ENCODE peak calls at places on chromosomes 13 and 19, in six cellular contexts. One of them, this sample, is unnamed.
A peak's percentile ranks its signal among the peaks of the same experiment; 100 is the strongest.

GRCh38 chr13:51286135-51287002 is 53.1 kb upstream of the SERPINE3 start:
- DNase-seq in stomach: peak; percentile 83
- DNase-seq in spleen: peak; percentile 90
- DNase-seq in K562: peak; percentile 44
- DNase-seq in sigmoid colon: peak; percentile 87
- DNase-seq in H1: peak; percentile 63
- DNase-seq in this sample: peak; percentile 80

GRCh38 chr13:29702912-29703351 is 107.4 kb upstream of the SLC7A1 start:
- DNase-seq in stomach: no peak
- DNase-seq in spleen: no peak
- DNase-seq in K562: no peak
- DNase-seq in sigmoid colon: peak; percentile 72
- DNase-seq in H1: peak; percentile 27
- DNase-seq in this sample: no peak

GRCh38 chr13:49086711-49087110 is 111.0 kb downstream of the FNDC3A start:
- DNase-seq in stomach: no peak
- DNase-seq in spleen: no peak
- DNase-seq in K562: no peak
- DNase-seq in sigmoid colon: no peak
- DNase-seq in H1: no peak
- DNase-seq in this sample: no peak

GRCh38 chr19:6739390-6739883 is at the start of gene TRIP10:
- DNase-seq in stomach: peak; percentile 90
- DNase-seq in spleen: peak; percentile 93
- DNase-seq in K562: peak; percentile 93
- DNase-seq in sigmoid colon: peak; percentile 94
- DNase-seq in H1: no peak
- DNase-seq in this sample: peak; percentile 89

GRCh38 chr13:35530147-35530546 is 53.7 kb upstream of the MAB21L1 start:
- DNase-seq in stomach: no peak
- DNase-seq in spleen: no peak
- DNase-seq in K562: no peak
- DNase-seq in sigmoid colon: no peak
- DNase-seq in H1: no peak
- DNase-seq in this sample: no peak

GRCh38 chr19:28257396-28257795 is 955.6 kb downstream of the UQCRFS1 start:
- DNase-seq in stomach: no peak
- DNase-seq in spleen: no peak
- DNase-seq in K562: no peak
- DNase-seq in sigmoid colon: no peak
- DNase-seq in H1: no peak
- DNase-seq in this sample: no peak

GRCh38 chr19:3968556-3969434 is 2.1 kb downstream of the DAPK3 start:
- DNase-seq in stomach: peak; percentile 87
- DNase-seq in spleen: no peak
- DNase-seq in K562: peak; percentile 48
- DNase-seq in sigmoid colon: peak; percentile 98
- DNase-seq in H1: peak; percentile 97
- DNase-seq in this sample: peak; percentile 79

GRCh38 chr13:66803759-66804456 is 426.2 kb downstream of the PCDH9 start:
- DNase-seq in stomach: no peak
- DNase-seq in spleen: no peak
- DNase-seq in K562: no peak
- DNase-seq in sigmoid colon: no peak
- DNase-seq in H1: no peak
- DNase-seq in this sample: no peak

GRCh38 chr19:43504426-43505185 is at the start of gene PHLDB3:
- DNase-seq in stomach: peak; percentile 50
- DNase-seq in spleen: peak; percentile 90
- DNase-seq in K562: no peak
- DNase-seq in sigmoid colon: peak; percentile 76
- DNase-seq in H1: no peak
- DNase-seq in this sample: peak; percentile 60

GRCh38 chr13:46124531-46124966 is 19.7 kb upstream of the CPB2 start:
- DNase-seq in stomach: no peak
- DNase-seq in spleen: peak; percentile 84
- DNase-seq in K562: no peak
- DNase-seq in sigmoid colon: no peak
- DNase-seq in H1: no peak
- DNase-seq in this sample: no peak

GRCh38 chr19:3026768-3027167 is 2.3 kb downstream of the TLE2 start:
- DNase-seq in stomach: no peak
- DNase-seq in spleen: no peak
- DNase-seq in K562: no peak
- DNase-seq in sigmoid colon: no peak
- DNase-seq in H1: no peak
- DNase-seq in this sample: no peak

GRCh38 chr19:45049073-45049736 is 10.4 kb downstream of the CLASRP start:
- DNase-seq in stomach: peak; percentile 78
- DNase-seq in spleen: no peak
- DNase-seq in K562: no peak
- DNase-seq in sigmoid colon: no peak
- DNase-seq in H1: no peak
- DNase-seq in this sample: no peak

GRCh38 chr19:30165228-30165813 is 206.9 kb upstream of the ZNF536 start:
- DNase-seq in stomach: no peak
- DNase-seq in spleen: no peak
- DNase-seq in K562: no peak
- DNase-seq in sigmoid colon: no peak
- DNase-seq in H1: no peak
- DNase-seq in this sample: no peak

GRCh38 chr19:8697671-8698432 is 743 bp downstream of the ACTL9 start:
- DNase-seq in stomach: no peak
- DNase-seq in spleen: no peak
- DNase-seq in K562: peak; percentile 40
- DNase-seq in sigmoid colon: no peak
- DNase-seq in H1: peak; percentile 15
- DNase-seq in this sample: no peak

GRCh38 chr19:17448190-17448967 is at the start of gene TMEM221:
- DNase-seq in stomach: peak; percentile 47
- DNase-seq in spleen: peak; percentile 77
- DNase-seq in K562: peak; percentile 77
- DNase-seq in sigmoid colon: peak; percentile 81
- DNase-seq in H1: no peak
- DNase-seq in this sample: peak; percentile 61

GRCh38 chr13:52974711-52975110 is 53.9 kb upstream of the OLFM4 start:
- DNase-seq in stomach: no peak
- DNase-seq in spleen: no peak
- DNase-seq in K562: no peak
- DNase-seq in sigmoid colon: no peak
- DNase-seq in H1: no peak
- DNase-seq in this sample: no peak

GRCh38 chr13:110015253-110015652 is 228.9 kb upstream of the IRS2 start:
- DNase-seq in stomach: peak; percentile 71
- DNase-seq in spleen: no peak
- DNase-seq in K562: no peak
- DNase-seq in sigmoid colon: no peak
- DNase-seq in H1: no peak
- DNase-seq in this sample: no peak

GRCh38 chr13:89891416-89891815 is 1456.1 kb upstream of the MIR17HG start:
- DNase-seq in stomach: no peak
- DNase-seq in spleen: no peak
- DNase-seq in K562: no peak
- DNase-seq in sigmoid colon: no peak
- DNase-seq in H1: no peak
- DNase-seq in this sample: no peak

GRCh38 chr13:97653741-97654140 is 219.8 kb downstream of the RAP2A start:
- DNase-seq in stomach: no peak
- DNase-seq in spleen: no peak
- DNase-seq in K562: no peak
- DNase-seq in sigmoid colon: no peak
- DNase-seq in H1: no peak
- DNase-seq in this sample: no peak

GRCh38 chr19:38898788-38899446 is 501 bp downstream of the SIRT2 start:
- DNase-seq in stomach: peak; percentile 27
- DNase-seq in spleen: no peak
- DNase-seq in K562: no peak
- DNase-seq in sigmoid colon: no peak
- DNase-seq in H1: no peak
- DNase-seq in this sample: no peak

GRCh38 chr19:42092350-42092749 is 16.4 kb downstream of the ZNF574 start:
- DNase-seq in stomach: peak; percentile 45
- DNase-seq in spleen: peak; percentile 82
- DNase-seq in K562: peak; percentile 39
- DNase-seq in sigmoid colon: no peak
- DNase-seq in H1: no peak
- DNase-seq in this sample: peak; percentile 65

GRCh38 chr13:26007261-26007765 is 44.5 kb downstream of the SHISA2 start:
- DNase-seq in stomach: no peak
- DNase-seq in spleen: no peak
- DNase-seq in K562: no peak
- DNase-seq in sigmoid colon: no peak
- DNase-seq in H1: no peak
- DNase-seq in this sample: no peak

GRCh38 chr13:111533900-111534645 is 213.6 kb downstream of the TEX29 start:
- DNase-seq in stomach: no peak
- DNase-seq in spleen: no peak
- DNase-seq in K562: no peak
- DNase-seq in sigmoid colon: no peak
- DNase-seq in H1: no peak
- DNase-seq in this sample: no peak
- TF ChIP-seq CTCF in stomach: no peak
- TF ChIP-seq CTCF in spleen: no peak
- TF ChIP-seq CTCF in K562: no peak
- TF ChIP-seq CTCF in sigmoid colon: no peak
- TF ChIP-seq CTCF in H1: no peak
- TF ChIP-seq CTCF in this sample: no peak

DNA sequence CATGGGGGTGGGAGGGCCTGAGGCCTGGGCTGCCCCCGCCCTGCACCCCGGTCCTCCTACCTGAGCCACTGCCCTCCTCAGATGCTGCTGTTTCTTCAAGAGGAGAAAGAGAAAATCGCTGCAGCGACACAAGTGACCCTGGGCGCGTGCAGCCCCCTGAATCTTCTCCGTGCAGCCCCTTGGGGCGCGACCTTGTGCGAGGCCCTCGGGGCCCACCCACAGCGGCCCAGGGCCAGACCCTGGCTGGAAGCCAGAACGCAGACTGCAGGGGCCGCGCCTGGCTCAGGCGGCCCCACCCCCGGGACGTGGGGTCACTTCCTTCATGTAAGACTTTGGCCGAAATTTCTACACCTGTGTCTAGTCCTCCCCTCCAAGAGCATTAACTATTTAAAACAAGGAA is 35.4 kb downstream of the BTBD2 start:
- DNase-seq in stomach: no peak
- DNase-seq in spleen: no peak
- DNase-seq in K562: no peak
- DNase-seq in sigmoid colon: no peak
- DNase-seq in H1: no peak
- DNase-seq in this sample: no peak
- TF ChIP-seq POLR2AphosphoS5 in stomach: no peak
- TF ChIP-seq POLR2AphosphoS5 in spleen: no peak
- TF ChIP-seq POLR2AphosphoS5 in K562: no peak
- TF ChIP-seq POLR2AphosphoS5 in sigmoid colon: no peak
- TF ChIP-seq POLR2AphosphoS5 in H1: no peak
- TF ChIP-seq POLR2AphosphoS5 in this sample: no peak

DNA sequence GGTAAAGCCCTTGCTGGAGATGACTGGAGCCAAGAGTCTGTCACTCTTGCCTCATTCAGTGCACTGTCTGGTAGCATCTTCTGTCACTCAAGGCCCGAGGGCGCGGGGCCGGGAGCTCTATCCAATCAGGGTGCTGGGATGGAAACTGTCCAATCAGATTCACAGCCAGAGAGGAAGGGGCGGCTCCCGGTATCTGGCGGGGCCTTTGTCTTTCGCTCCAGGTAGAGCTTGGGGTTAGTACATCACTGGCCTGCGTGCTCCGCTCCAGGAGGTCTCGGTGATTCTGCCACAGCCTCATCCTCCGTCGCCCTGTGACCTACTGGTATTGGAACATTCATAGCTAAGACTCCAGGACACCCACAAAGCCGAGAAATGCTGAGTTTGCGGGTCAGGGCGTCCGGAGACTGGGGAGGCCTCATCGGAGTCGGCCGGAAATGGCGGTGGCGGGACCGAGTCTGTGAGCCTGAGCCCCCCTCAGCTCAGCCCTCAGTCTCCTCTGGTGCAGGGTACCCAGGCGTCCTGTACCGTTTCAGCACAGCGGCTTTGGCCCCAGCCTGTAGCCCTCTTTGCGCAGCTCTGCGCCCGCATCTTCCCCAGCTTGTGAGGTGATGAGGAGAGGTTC is 20.6 kb upstream of the ZNF430 start:
- DNase-seq in stomach: peak; percentile 53
- DNase-seq in spleen: peak; percentile 88
- DNase-seq in K562: peak; percentile 71
- DNase-seq in sigmoid colon: peak; percentile 91
- DNase-seq in H1: peak; percentile 92
- DNase-seq in this sample: peak; percentile 73
- TF ChIP-seq POLR2A in stomach: no peak
- TF ChIP-seq POLR2A in spleen: no peak
- TF ChIP-seq POLR2A in K562: no peak
- TF ChIP-seq POLR2A in sigmoid colon: no peak
- TF ChIP-seq POLR2A in H1: peak; percentile 96
- TF ChIP-seq POLR2A in this sample: no peak

GRCh38 chr13:95536629-95537241 is 15.8 kb upstream of the CLDN10 start:
- DNase-seq in stomach: no peak
- DNase-seq in spleen: no peak
- DNase-seq in K562: no peak
- DNase-seq in sigmoid colon: no peak
- DNase-seq in H1: no peak
- DNase-seq in this sample: no peak
- TF ChIP-seq CTCF in stomach: no peak
- TF ChIP-seq CTCF in spleen: no peak
- TF ChIP-seq CTCF in K562: no peak
- TF ChIP-seq CTCF in sigmoid colon: peak; percentile 21
- TF ChIP-seq CTCF in H1: no peak
- TF ChIP-seq CTCF in this sample: peak; percentile 33

This sample was measured in transverse colon.